ENCODE peak calls at places on chromosomes 5 and 9, in five cellular contexts. One of them, this sample, is unnamed.
A peak's percentile ranks its signal among the peaks of the same experiment; 100 is the strongest.

GRCh38 chr9:120713257-120714087 is 798 bp downstream of the MEGF9 start:
- DNase-seq in activated CD4-positive, alpha-beta T cell treated with anti-CD3 and anti-CD28 coated beads for 36 hours: peak; percentile 45
- DNase-seq in CD14-positive monocyte: no peak
- DNase-seq in germinal center: peak; percentile 47
- DNase-seq in H54: no peak
- DNase-seq in this sample: peak; percentile 42

GRCh38 chr5:95723632-95724369 is 7.3 kb upstream of the RHOBTB3 start:
- DNase-seq in H54: no peak
- DNase-seq in germinal center: no peak
- DNase-seq in activated CD4-positive, alpha-beta T cell treated with anti-CD3 and anti-CD28 coated beads for 36 hours: no peak
- DNase-seq in CD14-positive monocyte: no peak
- DNase-seq in this sample: no peak

GRCh38 chr5:73981696-73982095 is 355.7 kb downstream of the ARHGEF28 start:
- DNase-seq in CD14-positive monocyte: no peak
- DNase-seq in activated CD4-positive, alpha-beta T cell treated with anti-CD3 and anti-CD28 coated beads for 36 hours: no peak
- DNase-seq in germinal center: no peak
- DNase-seq in H54: no peak
- DNase-seq in this sample: no peak

GRCh38 chr5:176152191-176152932 is 85.9 kb upstream of the SIMC1 start:
- DNase-seq in H54: no peak
- DNase-seq in germinal center: no peak
- DNase-seq in activated CD4-positive, alpha-beta T cell treated with anti-CD3 and anti-CD28 coated beads for 36 hours: no peak
- DNase-seq in CD14-positive monocyte: no peak
- DNase-seq in this sample: no peak

GRCh38 chr5:59069438-59070079 is 486.7 kb downstream of the RAB3C start:
- DNase-seq in H54: peak; percentile 36
- DNase-seq in CD14-positive monocyte: no peak
- DNase-seq in germinal center: no peak
- DNase-seq in activated CD4-positive, alpha-beta T cell treated with anti-CD3 and anti-CD28 coated beads for 36 hours: no peak
- DNase-seq in this sample: no peak

GRCh38 chr9:107929439-107929838 is 439.9 kb upstream of the KLF4 start:
- DNase-seq in H54: no peak
- DNase-seq in activated CD4-positive, alpha-beta T cell treated with anti-CD3 and anti-CD28 coated beads for 36 hours: no peak
- DNase-seq in germinal center: no peak
- DNase-seq in CD14-positive monocyte: peak; percentile 79
- DNase-seq in this sample: no peak

GRCh38 chr5:179143446-179143845 is 83.3 kb downstream of the ZNF354C start:
- DNase-seq in activated CD4-positive, alpha-beta T cell treated with anti-CD3 and anti-CD28 coated beads for 36 hours: peak; percentile 17
- DNase-seq in CD14-positive monocyte: no peak
- DNase-seq in germinal center: no peak
- DNase-seq in H54: no peak
- DNase-seq in this sample: no peak

GRCh38 chr5:115435776-115436712 is 108.5 kb downstream of the FEM1C start:
- DNase-seq in germinal center: no peak
- DNase-seq in activated CD4-positive, alpha-beta T cell treated with anti-CD3 and anti-CD28 coated beads for 36 hours: no peak
- DNase-seq in H54: no peak
- DNase-seq in CD14-positive monocyte: no peak
- DNase-seq in this sample: no peak

GRCh38 chr5:131005963-131006684 is 158.9 kb downstream of the HINT1 start:
- DNase-seq in H54: no peak
- DNase-seq in germinal center: no peak
- DNase-seq in CD14-positive monocyte: no peak
- DNase-seq in activated CD4-positive, alpha-beta T cell treated with anti-CD3 and anti-CD28 coated beads for 36 hours: no peak
- DNase-seq in this sample: no peak

GRCh38 chr5:181215997-181216982 is 6.8 kb upstream of the TRIM41 start:
- DNase-seq in CD14-positive monocyte: no peak
- DNase-seq in activated CD4-positive, alpha-beta T cell treated with anti-CD3 and anti-CD28 coated beads for 36 hours: peak; percentile 72
- DNase-seq in H54: no peak
- DNase-seq in germinal center: no peak
- DNase-seq in this sample: no peak

GRCh38 chr9:18255158-18255629 is 218.8 kb upstream of the ADAMTSL1 start:
- DNase-seq in CD14-positive monocyte: peak; percentile 65
- DNase-seq in germinal center: peak; percentile 42
- DNase-seq in H54: peak; percentile 23
- DNase-seq in activated CD4-positive, alpha-beta T cell treated with anti-CD3 and anti-CD28 coated beads for 36 hours: peak; percentile 87
- DNase-seq in this sample: peak; percentile 59

GRCh38 chr5:153974131-153974812 is 64.4 kb downstream of the FAM114A2 start:
- DNase-seq in CD14-positive monocyte: no peak
- DNase-seq in H54: peak; percentile 34
- DNase-seq in activated CD4-positive, alpha-beta T cell treated with anti-CD3 and anti-CD28 coated beads for 36 hours: peak; percentile 50
- DNase-seq in germinal center: peak; percentile 44
- DNase-seq in this sample: peak; percentile 60

GRCh38 chr9:93260290-93261066 is 76.5 kb downstream of the WNK2 start:
- DNase-seq in activated CD4-positive, alpha-beta T cell treated with anti-CD3 and anti-CD28 coated beads for 36 hours: peak; percentile 1
- DNase-seq in CD14-positive monocyte: no peak
- DNase-seq in H54: no peak
- DNase-seq in germinal center: no peak
- DNase-seq in this sample: no peak